ENCODE peak calls at places on chromosomes 13 and 19, in seven cellular contexts. One of them, this sample, is unnamed.

GRCh38 chr19:13018037-13018914 is 23.0 kb downstream of the NFIX start:
- DNase-seq in GM06990: no peak
- DNase-seq in foreskin fibroblast: no peak
- DNase-seq in A549: no peak
- DNase-seq in cardiac fibroblast: peak
- DNase-seq in cardiac muscle cell: no peak
- DNase-seq in CD4-positive, CD25-positive, alpha-beta regulatory T cell: no peak
- DNase-seq in this sample: no peak

GRCh38 chr19:17043744-17044143 is 17.1 kb upstream of the CPAMD8 start:
- DNase-seq in GM06990: no peak
- DNase-seq in foreskin fibroblast: no peak
- DNase-seq in A549: no peak
- DNase-seq in cardiac fibroblast: no peak
- DNase-seq in cardiac muscle cell: no peak
- DNase-seq in CD4-positive, CD25-positive, alpha-beta regulatory T cell: no peak
- DNase-seq in this sample: no peak

GRCh38 chr19:43552616-43553015 is 19.6 kb downstream of the ZNF575 start:
- DNase-seq in GM06990: no peak
- DNase-seq in foreskin fibroblast: no peak
- DNase-seq in A549: no peak
- DNase-seq in cardiac fibroblast: no peak
- DNase-seq in cardiac muscle cell: no peak
- DNase-seq in CD4-positive, CD25-positive, alpha-beta regulatory T cell: no peak
- DNase-seq in this sample: no peak

GRCh38 chr13:56393549-56393948 is 747.2 kb upstream of the PRR20A start:
- DNase-seq in GM06990: no peak
- DNase-seq in foreskin fibroblast: no peak
- DNase-seq in A549: no peak
- DNase-seq in cardiac fibroblast: no peak
- DNase-seq in cardiac muscle cell: no peak
- DNase-seq in CD4-positive, CD25-positive, alpha-beta regulatory T cell: no peak
- DNase-seq in this sample: no peak

GRCh38 chr19:14507704-14508246 is 10.4 kb downstream of the DNAJB1 start:
- DNase-seq in GM06990: no peak
- DNase-seq in foreskin fibroblast: peak
- DNase-seq in A549: no peak
- DNase-seq in cardiac fibroblast: peak
- DNase-seq in cardiac muscle cell: peak
- DNase-seq in CD4-positive, CD25-positive, alpha-beta regulatory T cell: no peak
- DNase-seq in this sample: no peak

GRCh38 chr13:44364601-44365000 is 9.0 kb upstream of the SERP2 start:
- DNase-seq in GM06990: no peak
- DNase-seq in foreskin fibroblast: peak
- DNase-seq in A549: no peak
- DNase-seq in cardiac fibroblast: no peak
- DNase-seq in cardiac muscle cell: no peak
- DNase-seq in CD4-positive, CD25-positive, alpha-beta regulatory T cell: no peak
- DNase-seq in this sample: peak

GRCh38 chr19:38145627-38146026 is 78.4 kb downstream of the DPF1 start:
- DNase-seq in GM06990: no peak
- DNase-seq in foreskin fibroblast: peak
- DNase-seq in A549: no peak
- DNase-seq in cardiac fibroblast: peak
- DNase-seq in cardiac muscle cell: no peak
- DNase-seq in CD4-positive, CD25-positive, alpha-beta regulatory T cell: no peak
- DNase-seq in this sample: no peak

GRCh38 chr19:53910170-53910518 is 1.1 kb downstream of the CACNG7 start:
- DNase-seq in GM06990: no peak
- DNase-seq in foreskin fibroblast: no peak
- DNase-seq in A549: no peak
- DNase-seq in cardiac fibroblast: peak
- DNase-seq in cardiac muscle cell: peak
- DNase-seq in CD4-positive, CD25-positive, alpha-beta regulatory T cell: no peak
- DNase-seq in this sample: no peak

GRCh38 chr19:38155453-38155852 is 68.6 kb downstream of the DPF1 start:
- DNase-seq in GM06990: no peak
- DNase-seq in foreskin fibroblast: no peak
- DNase-seq in A549: no peak
- DNase-seq in cardiac fibroblast: peak
- DNase-seq in cardiac muscle cell: no peak
- DNase-seq in CD4-positive, CD25-positive, alpha-beta regulatory T cell: no peak
- DNase-seq in this sample: no peak

GRCh38 chr13:111292710-111293485 is 27.5 kb upstream of the TEX29 start:
- DNase-seq in GM06990: no peak
- DNase-seq in foreskin fibroblast: no peak
- DNase-seq in A549: no peak
- DNase-seq in cardiac fibroblast: no peak
- DNase-seq in cardiac muscle cell: no peak
- DNase-seq in CD4-positive, CD25-positive, alpha-beta regulatory T cell: no peak
- DNase-seq in this sample: no peak

GRCh38 chr19:36547001-36547732 is 19.1 kb upstream of the ZNF260 start:
- DNase-seq in GM06990: no peak
- DNase-seq in foreskin fibroblast: no peak
- DNase-seq in A549: no peak
- DNase-seq in cardiac fibroblast: peak
- DNase-seq in cardiac muscle cell: no peak
- DNase-seq in CD4-positive, CD25-positive, alpha-beta regulatory T cell: peak
- DNase-seq in this sample: no peak

GRCh38 chr13:73365240-73365639 is 306.4 kb downstream of the KLF5 start:
- DNase-seq in GM06990: no peak
- DNase-seq in foreskin fibroblast: no peak
- DNase-seq in A549: peak
- DNase-seq in cardiac fibroblast: no peak
- DNase-seq in cardiac muscle cell: no peak
- DNase-seq in CD4-positive, CD25-positive, alpha-beta regulatory T cell: no peak
- DNase-seq in this sample: no peak

GRCh38 chr19:37519890-37520289 is 13.2 kb downstream of the ZNF793 start:
- DNase-seq in GM06990: no peak
- DNase-seq in foreskin fibroblast: no peak
- DNase-seq in A549: no peak
- DNase-seq in cardiac fibroblast: no peak
- DNase-seq in cardiac muscle cell: no peak
- DNase-seq in CD4-positive, CD25-positive, alpha-beta regulatory T cell: no peak
- DNase-seq in this sample: no peak

GRCh38 chr19:34220472-34221063 is 33.8 kb upstream of the GARRE1 start:
- DNase-seq in GM06990: no peak
- DNase-seq in foreskin fibroblast: peak
- DNase-seq in A549: peak
- DNase-seq in cardiac fibroblast: peak
- DNase-seq in cardiac muscle cell: peak
- DNase-seq in CD4-positive, CD25-positive, alpha-beta regulatory T cell: peak
- DNase-seq in this sample: no peak

GRCh38 chr13:26007774-26008173 is 44.0 kb downstream of the SHISA2 start:
- DNase-seq in GM06990: no peak
- DNase-seq in foreskin fibroblast: no peak
- DNase-seq in A549: no peak
- DNase-seq in cardiac fibroblast: no peak
- DNase-seq in cardiac muscle cell: no peak
- DNase-seq in CD4-positive, CD25-positive, alpha-beta regulatory T cell: no peak
- DNase-seq in this sample: no peak

GRCh38 chr13:49859568-49859967 is 67.1 kb upstream of the KPNA3 start:
- DNase-seq in GM06990: no peak
- DNase-seq in foreskin fibroblast: peak
- DNase-seq in A549: peak
- DNase-seq in cardiac fibroblast: peak
- DNase-seq in cardiac muscle cell: no peak
- DNase-seq in CD4-positive, CD25-positive, alpha-beta regulatory T cell: no peak
- DNase-seq in this sample: peak

GRCh38 chr19:14004619-14005380 is 1.3 kb downstream of the RFX1 start:
- DNase-seq in GM06990: no peak
- DNase-seq in foreskin fibroblast: no peak
- DNase-seq in A549: no peak
- DNase-seq in cardiac fibroblast: no peak
- DNase-seq in cardiac muscle cell: no peak
- DNase-seq in CD4-positive, CD25-positive, alpha-beta regulatory T cell: no peak
- DNase-seq in this sample: no peak

GRCh38 chr13:94416454-94417080 is 62.9 kb downstream of the DCT start:
- DNase-seq in GM06990: no peak
- DNase-seq in foreskin fibroblast: no peak
- DNase-seq in A549: no peak
- DNase-seq in cardiac fibroblast: peak
- DNase-seq in cardiac muscle cell: peak
- DNase-seq in CD4-positive, CD25-positive, alpha-beta regulatory T cell: no peak
- DNase-seq in this sample: no peak

GRCh38 chr13:109157275-109157674 is 527.9 kb downstream of the MYO16 start:
- DNase-seq in GM06990: no peak
- DNase-seq in foreskin fibroblast: no peak
- DNase-seq in A549: no peak
- DNase-seq in cardiac fibroblast: no peak
- DNase-seq in cardiac muscle cell: no peak
- DNase-seq in CD4-positive, CD25-positive, alpha-beta regulatory T cell: no peak
- DNase-seq in this sample: no peak

DNA sequence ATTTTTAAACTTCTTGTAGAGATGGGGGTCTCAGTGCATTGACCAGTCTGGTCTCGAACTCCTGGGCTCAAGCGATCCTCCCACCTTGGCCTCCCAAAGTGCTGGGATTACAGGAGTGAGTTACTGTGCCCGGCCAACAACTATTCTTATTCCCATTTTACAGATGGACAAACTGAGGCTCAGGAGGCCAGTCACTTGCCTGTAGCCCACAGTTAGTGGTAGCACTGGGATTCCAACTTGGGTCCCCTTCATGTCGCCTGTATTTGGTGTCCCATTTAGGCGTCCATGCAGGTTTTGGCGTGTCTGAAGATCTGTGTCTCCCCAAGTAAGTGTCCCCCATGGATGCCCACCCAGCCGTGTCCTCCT is 791 bp upstream of the AXL start:
- DNase-seq in GM06990: no peak
- DNase-seq in foreskin fibroblast: no peak
- DNase-seq in A549: no peak
- DNase-seq in cardiac fibroblast: no peak
- DNase-seq in cardiac muscle cell: no peak
- DNase-seq in CD4-positive, CD25-positive, alpha-beta regulatory T cell: no peak
- DNase-seq in this sample: no peak
- H3K4me3 ChIP-seq in GM06990: no peak
- H3K4me3 ChIP-seq in foreskin fibroblast: peak
- H3K4me3 ChIP-seq in A549: peak
- H3K4me3 ChIP-seq in cardiac fibroblast: no peak
- H3K4me3 ChIP-seq in cardiac muscle cell: peak
- H3K4me3 ChIP-seq in CD4-positive, CD25-positive, alpha-beta regulatory T cell: no peak
- H3K4me3 ChIP-seq in this sample: peak

DNA sequence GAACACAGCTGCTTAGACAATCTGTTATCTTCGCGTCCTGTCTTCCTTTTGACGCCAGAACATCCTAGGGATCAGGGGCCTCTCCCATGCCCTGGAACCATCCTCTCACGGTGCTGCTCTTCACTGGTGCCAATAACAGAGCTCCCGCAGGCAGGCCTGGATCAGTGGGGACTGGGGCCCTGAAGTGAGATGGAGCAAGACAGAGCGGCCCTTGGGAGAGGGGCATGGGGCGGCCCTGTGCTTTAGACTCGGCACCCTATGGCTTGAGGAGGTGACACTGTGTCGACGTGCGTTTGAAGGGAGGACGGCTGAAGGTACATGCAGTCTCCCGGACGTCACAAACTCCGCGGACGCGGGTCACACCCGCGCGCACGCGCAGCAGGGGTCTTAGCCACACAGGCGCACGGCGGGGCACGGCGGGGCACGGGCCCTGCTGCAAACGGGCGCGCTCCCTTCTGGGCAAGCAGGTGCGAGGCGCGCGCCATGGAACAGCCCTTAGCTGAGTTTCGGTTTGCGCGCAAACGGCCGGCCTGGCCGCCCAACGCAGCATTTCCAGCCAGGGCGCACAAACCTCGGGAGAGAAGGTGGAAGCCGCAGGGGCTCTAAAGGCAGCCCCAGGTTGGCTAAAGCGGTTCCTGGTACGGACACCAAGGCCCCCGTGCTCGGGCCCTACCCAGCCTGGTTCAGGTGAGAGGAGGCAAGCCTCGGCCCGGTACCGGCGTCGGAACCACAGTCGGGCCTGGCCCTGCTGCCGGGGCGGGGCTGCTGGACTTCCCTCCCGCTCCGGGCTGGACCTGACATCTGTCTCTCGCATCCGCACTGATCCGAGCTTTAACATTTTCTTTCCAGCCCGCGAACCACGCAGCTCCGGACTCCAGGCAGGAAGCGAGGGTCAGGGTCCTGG is 16.5 kb upstream of the RNF17 start:
- DNase-seq in GM06990: peak
- DNase-seq in foreskin fibroblast: no peak
- DNase-seq in A549: no peak
- DNase-seq in cardiac fibroblast: peak
- DNase-seq in cardiac muscle cell: peak
- DNase-seq in CD4-positive, CD25-positive, alpha-beta regulatory T cell: peak
- DNase-seq in this sample: no peak
- H3K4me3 ChIP-seq in GM06990: peak
- H3K4me3 ChIP-seq in foreskin fibroblast: peak
- H3K4me3 ChIP-seq in A549: peak
- H3K4me3 ChIP-seq in cardiac fibroblast: peak
- H3K4me3 ChIP-seq in cardiac muscle cell: peak
- H3K4me3 ChIP-seq in CD4-positive, CD25-positive, alpha-beta regulatory T cell: no peak
- H3K4me3 ChIP-seq in this sample: peak

GRCh38 chr19:47176627-47177090 is 46.0 kb downstream of the SAE1 start:
- DNase-seq in GM06990: no peak
- DNase-seq in foreskin fibroblast: peak
- DNase-seq in A549: no peak
- DNase-seq in cardiac fibroblast: peak
- DNase-seq in cardiac muscle cell: no peak
- DNase-seq in CD4-positive, CD25-positive, alpha-beta regulatory T cell: peak
- DNase-seq in this sample: no peak
- H3K4me3 ChIP-seq in GM06990: no peak
- H3K4me3 ChIP-seq in foreskin fibroblast: no peak
- H3K4me3 ChIP-seq in A549: no peak
- H3K4me3 ChIP-seq in cardiac fibroblast: no peak
- H3K4me3 ChIP-seq in cardiac muscle cell: no peak
- H3K4me3 ChIP-seq in CD4-positive, CD25-positive, alpha-beta regulatory T cell: peak
- H3K4me3 ChIP-seq in this sample: no peak

DNA sequence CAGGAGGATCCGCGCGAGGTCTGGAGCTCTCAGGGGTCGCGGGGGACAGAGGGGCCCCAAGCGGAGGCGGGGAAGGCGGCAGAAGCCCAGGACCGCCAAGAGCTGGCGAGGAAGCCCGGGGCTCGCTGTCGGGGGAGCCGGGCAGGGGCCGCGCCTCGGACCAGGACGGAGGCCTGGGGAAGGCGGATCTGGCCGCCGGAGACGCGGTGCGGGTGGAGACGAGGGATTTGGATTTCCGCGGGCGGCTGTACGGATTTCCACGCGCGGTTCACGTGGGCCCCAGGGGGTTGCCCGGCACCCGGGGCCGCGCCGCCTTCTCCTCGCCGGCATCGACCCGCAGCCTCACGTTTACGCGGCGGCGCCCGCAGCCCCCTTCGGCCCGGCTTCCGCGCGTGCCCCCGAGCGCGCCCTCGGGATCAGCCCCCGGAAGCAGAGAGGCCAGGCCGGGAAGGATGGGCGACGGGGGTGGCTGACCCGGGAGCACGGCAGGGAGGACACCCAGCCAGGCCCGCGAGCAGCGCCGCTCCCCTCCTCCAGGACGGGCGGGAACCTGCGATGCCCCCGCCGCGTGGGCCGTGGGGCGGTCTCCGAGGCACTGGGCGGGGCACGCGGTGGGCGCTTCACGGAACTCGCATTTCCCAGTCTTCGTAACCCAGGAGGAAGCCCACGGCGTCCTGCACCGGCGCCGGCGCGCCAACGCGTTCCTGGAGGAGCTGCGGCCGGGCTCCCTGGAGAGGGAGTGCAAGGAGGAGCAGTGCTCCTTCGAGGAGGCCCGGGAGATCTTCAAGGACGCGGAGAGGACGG is 4.7 kb downstream of the F7 start:
- DNase-seq in GM06990: no peak
- DNase-seq in foreskin fibroblast: no peak
- DNase-seq in A549: no peak
- DNase-seq in cardiac fibroblast: no peak
- DNase-seq in cardiac muscle cell: no peak
- DNase-seq in CD4-positive, CD25-positive, alpha-beta regulatory T cell: no peak
- DNase-seq in this sample: no peak
- H3K4me3 ChIP-seq in GM06990: no peak
- H3K4me3 ChIP-seq in foreskin fibroblast: peak
- H3K4me3 ChIP-seq in A549: no peak
- H3K4me3 ChIP-seq in cardiac fibroblast: peak
- H3K4me3 ChIP-seq in cardiac muscle cell: no peak
- H3K4me3 ChIP-seq in CD4-positive, CD25-positive, alpha-beta regulatory T cell: no peak
- H3K4me3 ChIP-seq in this sample: peak

GRCh38 chr19:44718441-44719261 is 19.7 kb downstream of the CEACAM16 start:
- DNase-seq in GM06990: no peak
- DNase-seq in foreskin fibroblast: peak
- DNase-seq in A549: peak
- DNase-seq in cardiac fibroblast: peak
- DNase-seq in cardiac muscle cell: peak
- DNase-seq in CD4-positive, CD25-positive, alpha-beta regulatory T cell: no peak
- DNase-seq in this sample: no peak
- H3K4me3 ChIP-seq in GM06990: no peak
- H3K4me3 ChIP-seq in foreskin fibroblast: no peak
- H3K4me3 ChIP-seq in A549: peak
- H3K4me3 ChIP-seq in cardiac fibroblast: no peak
- H3K4me3 ChIP-seq in cardiac muscle cell: peak
- H3K4me3 ChIP-seq in CD4-positive, CD25-positive, alpha-beta regulatory T cell: no peak
- H3K4me3 ChIP-seq in this sample: peak